ENCODE peak calls at places on chromosomes 16 and 17, in six cellular contexts. E, Z, Y, S, R and K are unnamed samples.
A peak's percentile ranks its signal among the peaks of the same experiment; 100 is the strongest.

GRCh38 chr17:76384987-76385891 is 830 bp downstream of the SPHK1 start:
- DNase-seq in Z (peak; percentile 55), R (peak; percentile 64), Y (peak; percentile 43), E (peak; percentile 73), S (peak; percentile 74), K (peak; percentile 86)

GRCh38 chr17:81832608-81833159 is 407 bp downstream of the MCRIP1 start:
- DNase-seq in E (no peak), Y (no peak), S (peak; percentile 71), R (no peak), Z (no peak), K (peak; percentile 44)

GRCh38 chr17:70375406-70375805 is 206.1 kb downstream of the KCNJ2 start:
- DNase-seq in E (no peak), R (no peak), Z (peak; percentile 49), Y (no peak), S (no peak), K (no peak)

GRCh38 chr17:910503-911194 is 68.9 kb downstream of the NXN start:
- DNase-seq in Z (no peak), Y (no peak), E (no peak), R (no peak), S (no peak), K (no peak)

GRCh38 chr16:20363191-20363590 is 10.7 kb upstream of the UMOD start:
- DNase-seq in R (no peak), Y (no peak), Z (no peak), S (no peak), E (no peak), K (no peak)

GRCh38 chr16:53056528-53056881 is 1.7 kb downstream of the CHD9 start:
- DNase-seq in Y (no peak), S (no peak), E (peak; percentile 66), Z (no peak), R (no peak), K (peak; percentile 67)

GRCh38 chr16:75218256-75219076 is at the start of gene CTRB1:
- DNase-seq in Y (no peak), Z (peak; percentile 25), E (no peak), S (no peak), R (no peak), K (no peak)

GRCh38 chr17:19270347-19270950 is 33.3 kb downstream of the EPN2 start:
- DNase-seq in R (no peak), Y (no peak), S (no peak), E (no peak), Z (no peak), K (no peak)

GRCh38 chr16:66604376-66605176 is at the start of gene CMTM3:
- DNase-seq in Z (peak; percentile 86), R (no peak), Y (peak; percentile 74), E (peak; percentile 45), S (peak; percentile 92), K (peak; percentile 70)

GRCh38 chr16:79182618-79183017 is 417.9 kb downstream of the MAF start:
- DNase-seq in E (no peak), R (no peak), Y (no peak), S (no peak), Z (no peak), K (peak; percentile 35)

GRCh38 chr17:48995871-48996695 is 1.1 kb upstream of the IGF2BP1 start:
- DNase-seq in Y (peak; percentile 93), S (peak; percentile 93), R (no peak), Z (peak; percentile 95), E (no peak), K (peak; percentile 79)

GRCh38 chr17:19750835-19751234 is 2.7 kb upstream of the ALDH3A1 start:
- DNase-seq in S (no peak), R (no peak), E (no peak), Y (no peak), Z (no peak), K (no peak)

GRCh38 chr17:62599964-62600657 is 27.4 kb upstream of the MRC2 start:
- DNase-seq in E (no peak), Z (no peak), R (no peak), S (no peak), Y (no peak), K (no peak)

GRCh38 chr17:4679652-4680051 is 24.3 kb downstream of the PELP1 start:
- DNase-seq in R (peak; percentile 42), Y (no peak), S (no peak), Z (no peak), E (peak; percentile 79), K (peak; percentile 72)

GRCh38 chr17:348012-348411 is 4.6 kb downstream of the RPH3AL start:
- DNase-seq in E (no peak), Y (no peak), S (no peak), R (no peak), Z (no peak), K (peak; percentile 9)

GRCh38 chr17:29243792-29244191 is 2.9 kb upstream of the CRYBA1 start:
- DNase-seq in R (no peak), S (no peak), E (peak; percentile 44), Z (peak; percentile 70), Y (no peak), K (peak; percentile 42)

GRCh38 chr17:2954898-2955445 is 108.4 kb downstream of the OR1D5 start:
- DNase-seq in Z (no peak), E (peak; percentile 97), R (peak; percentile 94), Y (no peak), S (no peak), K (peak; percentile 94)

GRCh38 chr16:50988441-50988840 is 162.6 kb downstream of the SALL1 start:
- DNase-seq in Z (no peak), R (no peak), S (no peak), Y (no peak), E (no peak), K (no peak)

GRCh38 chr16:55734665-55735064 is 78.9 kb downstream of the SLC6A2 start:
- DNase-seq in E (no peak), Z (peak; percentile 5), Y (no peak), R (peak; percentile 39), S (no peak), K (no peak)

GRCh38 chr17:29931253-29931932 is 1.4 kb upstream of the SSH2 start:
- DNase-seq in E (peak; percentile 78), R (peak; percentile 50), S (peak; percentile 53), Z (peak; percentile 56), Y (peak; percentile 54), K (peak; percentile 87)

GRCh38 chr17:29766796-29767327 is 144.2 kb upstream of the CORO6 start:
- DNase-seq in Z (no peak), S (no peak), Y (no peak), E (peak; percentile 5), R (no peak), K (peak; percentile 15)

GRCh38 chr17:15498107-15498506 is 30.7 kb upstream of the CDRT4 start:
- DNase-seq in E (no peak), R (no peak), Y (no peak), S (no peak), Z (peak; percentile 47), K (no peak)

GRCh38 chr16:56349711-56350161 is 75.6 kb downstream of the AMFR start:
- DNase-seq in R (no peak), E (no peak), Z (no peak), S (no peak), Y (no peak), K (no peak)

GRCh38 chr16:72832640-72833039 is 215.3 kb downstream of the ZFHX3 start:
- DNase-seq in R (peak; percentile 75), Y (peak; percentile 79), Z (peak; percentile 83), S (peak; percentile 98), E (peak; percentile 70), K (peak; percentile 75)

GRCh38 chr16:68492151-68492500 is 43.8 kb upstream of the SMPD3 start:
- DNase-seq in E (no peak), R (no peak), S (no peak), Z (no peak), Y (no peak), K (no peak)
- H3K4me2 ChIP-seq in E (no peak overlapping the region), R (no peak overlapping the region), S (no peak overlapping the region), Z (no peak overlapping the region), Y (no peak overlapping the region), K (no peak overlapping the region)

DNA sequence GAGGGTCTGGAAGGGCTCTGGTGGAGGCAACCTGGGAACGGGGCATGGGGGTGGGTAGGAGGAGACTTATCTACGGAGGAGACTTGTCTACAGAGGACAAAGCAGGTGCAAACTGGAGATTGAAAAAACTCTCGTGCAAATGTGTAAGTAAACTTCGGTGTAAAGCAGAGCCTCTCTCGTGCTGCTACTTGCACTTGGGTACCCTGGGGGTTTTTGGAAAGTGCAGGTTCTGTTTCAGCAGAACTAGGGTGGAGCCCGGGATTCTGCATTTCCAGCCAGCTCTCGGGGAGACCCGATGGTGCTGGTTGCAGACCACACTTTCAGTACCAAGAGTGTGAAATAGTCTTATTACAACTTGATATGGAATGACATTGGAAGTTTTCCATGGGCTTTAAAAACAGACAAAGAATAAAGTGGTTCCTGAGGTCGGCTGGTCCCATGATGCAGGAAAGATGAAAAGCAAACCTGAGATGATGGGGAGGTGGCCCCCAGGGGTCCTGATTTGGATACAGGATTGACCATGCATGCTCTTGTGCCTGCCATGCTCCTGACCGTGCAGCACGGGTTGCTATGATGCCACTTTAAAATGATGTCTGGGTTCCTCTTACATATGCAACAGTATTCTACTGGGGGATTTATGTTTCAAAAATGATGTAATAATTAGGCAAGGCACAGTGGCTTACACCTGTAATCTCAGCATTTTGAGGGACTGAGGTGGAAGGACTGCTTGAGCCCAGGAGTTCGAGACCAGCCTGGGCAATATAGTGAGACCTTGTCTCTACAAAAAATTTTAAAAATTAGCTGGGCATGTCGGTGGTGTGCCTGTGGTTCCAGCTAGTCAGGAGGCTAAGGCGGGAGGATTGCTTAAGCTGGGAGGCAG is 69.3 kb downstream of the IRF8 start:
- DNase-seq in E (no peak), Z (no peak), R (no peak), Y (no peak), S (no peak), K (no peak)
- H3K4me1 ChIP-seq in E (peaks cover 6% of the 10 kb centered on the region), Z (no peaks in the 10 kb centered on the region), R (peaks cover 19% of the 10 kb centered on the region), Y (peaks cover 9% of the 10 kb centered on the region), S (no peaks in the 10 kb centered on the region), K (peaks cover 2% of the 10 kb centered on the region)

GRCh38 chr16:4364196-4365013 is 7.2 kb upstream of the VASN start:
- DNase-seq in R (no peak), S (no peak), Z (no peak), Y (no peak), E (no peak), K (no peak)
- H3K14ac ChIP-seq in R (no peak overlapping the region), S (no peak overlapping the region), Z (no peak overlapping the region), Y (peak overlapping the region; percentile 56), E (no peak overlapping the region), K (no peak overlapping the region)

GRCh38 chr17:41404024-41404651 is 6.7 kb upstream of the KRT31 start:
- DNase-seq in E (peak; percentile 97), Z (no peak), S (no peak), R (peak; percentile 72), Y (no peak), K (peak; percentile 93)
- H3K4me2 ChIP-seq in E (peak overlapping the region; percentile 48), Z (no peak overlapping the region), S (no peak overlapping the region), R (no peak overlapping the region), Y (no peak overlapping the region), K (no peak overlapping the region)

DNA sequence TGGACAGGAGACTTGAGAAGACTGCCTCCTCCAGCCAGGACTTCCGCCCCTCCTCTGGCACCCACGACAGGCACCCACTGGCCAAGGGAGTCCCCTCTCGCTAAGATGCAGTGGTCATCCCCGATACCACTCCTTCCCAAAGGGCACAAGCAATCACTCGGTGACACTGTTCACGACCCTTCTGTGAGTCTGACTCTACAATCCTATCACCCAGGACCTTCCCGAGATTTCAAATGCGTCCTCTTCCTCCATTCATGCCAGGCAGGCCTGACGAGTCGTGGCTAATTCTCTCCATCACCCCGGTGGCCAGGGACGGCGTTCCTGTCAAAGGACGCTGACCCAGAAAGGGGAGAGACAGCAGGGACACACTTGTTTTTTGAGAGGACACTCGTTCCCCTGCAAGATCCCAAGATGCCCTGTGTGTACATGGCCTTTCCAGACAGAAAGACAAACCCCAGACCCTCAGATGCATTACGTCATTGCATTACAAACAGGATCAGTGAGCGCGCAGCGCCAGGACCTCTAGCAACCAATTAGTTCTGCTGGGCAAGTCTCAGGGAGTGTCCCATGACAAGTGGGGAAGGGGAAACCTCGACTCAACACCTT is 12.2 kb downstream of the FBXO31 start:
- DNase-seq in E (no peak), Y (no peak), Z (no peak), R (no peak), S (no peak), K (peak; percentile 28)
- H3K4me1 ChIP-seq in E (peaks cover 7% of the 10 kb centered on the region), Y (peaks cover 10% of the 10 kb centered on the region), Z (no peaks in the 10 kb centered on the region), R (no peaks in the 10 kb centered on the region), S (peaks cover 8% of the 10 kb centered on the region), K (peaks cover 15% of the 10 kb centered on the region)

GRCh38 chr17:72145562-72145961 is 24.7 kb downstream of the SOX9 start:
- DNase-seq in R (no peak), S (no peak), E (no peak), Z (no peak), Y (no peak), K (no peak)
- H3K14ac ChIP-seq in R (no peak overlapping the region), S (no peak overlapping the region), E (no peak overlapping the region), Z (no peak overlapping the region), Y (no peak overlapping the region), K (no peak overlapping the region)